ENCODE peak calls at places on chromosomes 7 and 10, in eight cellular contexts. One of them, this sample, is unnamed.
A peak's percentile ranks its signal among the peaks of the same experiment; 100 is the strongest.

GRCh38 chr7:92730808-92731207 is 105.6 kb downstream of the CDK6 start:
- DNase-seq in Peyer's patch: no peak
- DNase-seq in transverse colon: no peak
- DNase-seq in A549: no peak
- DNase-seq in upper lobe of left lung: no peak
- DNase-seq in esophagus squamous epithelium: no peak
- DNase-seq in heart left ventricle: no peak
- DNase-seq in endothelial cell of umbilical vein: no peak
- DNase-seq in this sample: no peak

GRCh38 chr10:58239561-58240169 is 28.0 kb downstream of the IPMK start:
- DNase-seq in Peyer's patch: no peak
- DNase-seq in transverse colon: no peak
- DNase-seq in A549: no peak
- DNase-seq in upper lobe of left lung: no peak
- DNase-seq in esophagus squamous epithelium: no peak
- DNase-seq in heart left ventricle: no peak
- DNase-seq in endothelial cell of umbilical vein: peak; percentile 84
- DNase-seq in this sample: no peak

GRCh38 chr7:90897961-90898469 is 301.9 kb downstream of the CDK14 start:
- DNase-seq in Peyer's patch: no peak
- DNase-seq in transverse colon: no peak
- DNase-seq in A549: no peak
- DNase-seq in upper lobe of left lung: no peak
- DNase-seq in esophagus squamous epithelium: no peak
- DNase-seq in heart left ventricle: no peak
- DNase-seq in endothelial cell of umbilical vein: no peak
- DNase-seq in this sample: no peak

GRCh38 chr10:132486539-132487121 is 51.0 kb upstream of the INPP5A start:
- DNase-seq in Peyer's patch: no peak
- DNase-seq in transverse colon: no peak
- DNase-seq in A549: no peak
- DNase-seq in upper lobe of left lung: peak; percentile 61
- DNase-seq in esophagus squamous epithelium: no peak
- DNase-seq in heart left ventricle: no peak
- DNase-seq in endothelial cell of umbilical vein: no peak
- DNase-seq in this sample: peak; percentile 31

GRCh38 chr10:55091691-55092328 is 290.8 kb upstream of the PCDH15 start:
- DNase-seq in Peyer's patch: no peak
- DNase-seq in transverse colon: no peak
- DNase-seq in A549: peak; percentile 2
- DNase-seq in upper lobe of left lung: no peak
- DNase-seq in esophagus squamous epithelium: no peak
- DNase-seq in heart left ventricle: no peak
- DNase-seq in endothelial cell of umbilical vein: peak; percentile 21
- DNase-seq in this sample: no peak

GRCh38 chr10:69364232-69364631 is 52.5 kb downstream of the TACR2 start:
- DNase-seq in Peyer's patch: no peak
- DNase-seq in transverse colon: no peak
- DNase-seq in A549: no peak
- DNase-seq in upper lobe of left lung: no peak
- DNase-seq in esophagus squamous epithelium: no peak
- DNase-seq in heart left ventricle: no peak
- DNase-seq in endothelial cell of umbilical vein: no peak
- DNase-seq in this sample: no peak

GRCh38 chr7:44639701-44640321 is 33.4 kb downstream of the OGDH start:
- DNase-seq in Peyer's patch: no peak
- DNase-seq in transverse colon: no peak
- DNase-seq in A549: peak; percentile 74
- DNase-seq in upper lobe of left lung: no peak
- DNase-seq in esophagus squamous epithelium: no peak
- DNase-seq in heart left ventricle: no peak
- DNase-seq in endothelial cell of umbilical vein: peak; percentile 85
- DNase-seq in this sample: no peak

GRCh38 chr10:133399123-133399601 is 5.2 kb downstream of the MTG1 start:
- DNase-seq in Peyer's patch: no peak
- DNase-seq in transverse colon: no peak
- DNase-seq in A549: no peak
- DNase-seq in upper lobe of left lung: no peak
- DNase-seq in esophagus squamous epithelium: no peak
- DNase-seq in heart left ventricle: peak; percentile 56
- DNase-seq in endothelial cell of umbilical vein: no peak
- DNase-seq in this sample: peak; percentile 18

GRCh38 chr7:35716038-35716803 is 21.3 kb upstream of the HERPUD2 start:
- DNase-seq in Peyer's patch: no peak
- DNase-seq in transverse colon: no peak
- DNase-seq in A549: no peak
- DNase-seq in upper lobe of left lung: no peak
- DNase-seq in esophagus squamous epithelium: no peak
- DNase-seq in heart left ventricle: no peak
- DNase-seq in endothelial cell of umbilical vein: peak; percentile 36
- DNase-seq in this sample: no peak

DNA sequence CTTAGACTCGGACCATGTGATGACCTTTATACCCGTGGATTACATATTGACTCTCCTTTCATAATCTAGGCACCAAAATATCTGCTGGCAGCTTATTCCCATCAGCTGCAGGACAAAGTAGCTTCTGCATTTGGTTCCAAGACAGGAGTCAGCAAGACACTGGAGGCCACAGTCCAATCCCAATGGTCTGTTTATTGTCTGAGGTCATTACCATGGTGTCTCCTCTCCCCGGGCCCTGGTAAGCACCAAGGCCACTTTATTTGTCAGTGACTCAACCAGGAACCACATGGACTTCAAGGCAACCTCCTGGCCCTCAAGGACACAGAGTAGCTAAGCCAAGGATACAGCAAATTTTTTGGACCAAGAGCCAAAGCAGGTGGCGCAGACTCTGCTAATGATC is 36.1 kb downstream of the KCNMA1 start:
- DNase-seq in Peyer's patch: no peak
- DNase-seq in transverse colon: peak; percentile 26
- DNase-seq in A549: peak; percentile 35
- DNase-seq in upper lobe of left lung: no peak
- DNase-seq in esophagus squamous epithelium: no peak
- DNase-seq in heart left ventricle: no peak
- DNase-seq in endothelial cell of umbilical vein: no peak
- DNase-seq in this sample: peak; percentile 59
- H3K4me1 ChIP-seq in Peyer's patch: no peaks in the 10 kb centered on the region
- H3K4me1 ChIP-seq in transverse colon: peaks cover 44% of the 10 kb centered on the region
- H3K4me1 ChIP-seq in A549: peaks cover 47% of the 10 kb centered on the region
- H3K4me1 ChIP-seq in upper lobe of left lung: peaks cover 7% of the 10 kb centered on the region
- H3K4me1 ChIP-seq in esophagus squamous epithelium: peaks cover 16% of the 10 kb centered on the region
- H3K4me1 ChIP-seq in heart left ventricle: no peaks in the 10 kb centered on the region
- H3K4me1 ChIP-seq in endothelial cell of umbilical vein: no peaks in the 10 kb centered on the region
- H3K4me1 ChIP-seq in this sample: peaks cover 29% of the 10 kb centered on the region

GRCh38 chr10:45420453-45421192 is 46.6 kb downstream of the ALOX5 start:
- DNase-seq in Peyer's patch: peak; percentile 78
- DNase-seq in transverse colon: peak; percentile 87
- DNase-seq in A549: no peak
- DNase-seq in upper lobe of left lung: no peak
- DNase-seq in esophagus squamous epithelium: peak; percentile 13
- DNase-seq in heart left ventricle: peak; percentile 87
- DNase-seq in endothelial cell of umbilical vein: peak; percentile 78
- DNase-seq in this sample: peak; percentile 80
- TF ChIP-seq POLR2A in Peyer's patch: no peak
- TF ChIP-seq POLR2A in transverse colon: no peak
- TF ChIP-seq POLR2A in A549: no peak
- TF ChIP-seq POLR2A in upper lobe of left lung: no peak
- TF ChIP-seq POLR2A in esophagus squamous epithelium: no peak
- TF ChIP-seq POLR2A in heart left ventricle: no peak
- TF ChIP-seq POLR2A in endothelial cell of umbilical vein: no peak
- TF ChIP-seq POLR2A in this sample: no peak

GRCh38 chr7:29138588-29138987 is 7.7 kb downstream of the CPVL start:
- DNase-seq in Peyer's patch: no peak
- DNase-seq in transverse colon: no peak
- DNase-seq in A549: no peak
- DNase-seq in upper lobe of left lung: no peak
- DNase-seq in esophagus squamous epithelium: no peak
- DNase-seq in heart left ventricle: no peak
- DNase-seq in endothelial cell of umbilical vein: no peak
- DNase-seq in this sample: no peak
- H3K4me1 ChIP-seq in Peyer's patch: no peaks in the 10 kb centered on the region
- H3K4me1 ChIP-seq in transverse colon: peaks cover 18% of the 10 kb centered on the region
- H3K4me1 ChIP-seq in A549: no peaks in the 10 kb centered on the region
- H3K4me1 ChIP-seq in upper lobe of left lung: no peaks in the 10 kb centered on the region
- H3K4me1 ChIP-seq in esophagus squamous epithelium: peaks cover 3% of the 10 kb centered on the region
- H3K4me1 ChIP-seq in heart left ventricle: no peaks in the 10 kb centered on the region
- H3K4me1 ChIP-seq in endothelial cell of umbilical vein: no peaks in the 10 kb centered on the region
- H3K4me1 ChIP-seq in this sample: no peaks in the 10 kb centered on the region

DNA sequence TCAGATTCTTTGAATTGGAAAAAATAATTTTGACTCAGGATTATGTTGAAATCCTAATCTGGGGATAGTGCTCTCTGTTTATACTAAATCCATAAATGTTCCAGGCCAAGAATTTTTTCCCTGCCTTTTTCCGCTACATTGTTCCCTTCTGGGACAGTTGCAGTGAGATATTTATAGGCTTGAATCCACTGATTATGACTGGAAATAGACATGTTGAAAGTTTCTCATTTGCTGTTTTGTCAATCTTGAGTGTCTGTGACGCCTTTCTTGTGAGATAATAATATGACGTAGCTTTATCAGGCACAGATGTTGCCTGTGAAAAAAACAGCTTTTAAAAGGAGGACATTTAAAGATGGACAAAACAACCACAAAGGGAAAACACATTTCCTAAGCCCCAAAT is 155.9 kb downstream of the ARID5B start:
- DNase-seq in Peyer's patch: no peak
- DNase-seq in transverse colon: no peak
- DNase-seq in A549: no peak
- DNase-seq in upper lobe of left lung: no peak
- DNase-seq in esophagus squamous epithelium: no peak
- DNase-seq in heart left ventricle: no peak
- DNase-seq in endothelial cell of umbilical vein: no peak
- DNase-seq in this sample: no peak
- TF ChIP-seq POLR2A in Peyer's patch: no peak
- TF ChIP-seq POLR2A in transverse colon: no peak
- TF ChIP-seq POLR2A in A549: no peak
- TF ChIP-seq POLR2A in upper lobe of left lung: no peak
- TF ChIP-seq POLR2A in esophagus squamous epithelium: no peak
- TF ChIP-seq POLR2A in heart left ventricle: peak; percentile 13
- TF ChIP-seq POLR2A in endothelial cell of umbilical vein: no peak
- TF ChIP-seq POLR2A in this sample: no peak

This sample was measured in right lobe of liver.